ENCODE peak calls at places on chromosome 12, in seven cellular contexts. One of them, this sample, is unnamed.

GRCh38 chr12:112116232-112117060 is 7.9 kb upstream of the NAA25 start:
- DNase-seq in mesendoderm: peak; percentile 95
- DNase-seq in transverse colon: peak; percentile 41
- DNase-seq in NT2/D1: peak; percentile 85
- DNase-seq in Caco-2: peak; percentile 67
- DNase-seq in DND-41: peak; percentile 84
- DNase-seq in stomach: peak; percentile 69
- DNase-seq in this sample: peak; percentile 75

GRCh38 chr12:65881965-65882413 is 57.7 kb downstream of the HMGA2 start:
- DNase-seq in mesendoderm: no peak
- DNase-seq in transverse colon: peak; percentile 47
- DNase-seq in NT2/D1: no peak
- DNase-seq in Caco-2: no peak
- DNase-seq in DND-41: no peak
- DNase-seq in stomach: peak; percentile 75
- DNase-seq in this sample: peak; percentile 56

GRCh38 chr12:64744422-64745258 is 14.6 kb downstream of the GNS start:
- DNase-seq in mesendoderm: no peak
- DNase-seq in transverse colon: no peak
- DNase-seq in NT2/D1: no peak
- DNase-seq in Caco-2: peak; percentile 42
- DNase-seq in DND-41: no peak
- DNase-seq in stomach: no peak
- DNase-seq in this sample: peak; percentile 26

GRCh38 chr12:49808686-49809368 is 19.4 kb downstream of the NCKAP5L start:
- DNase-seq in mesendoderm: peak; percentile 69
- DNase-seq in transverse colon: no peak
- DNase-seq in NT2/D1: peak; percentile 42
- DNase-seq in Caco-2: no peak
- DNase-seq in DND-41: no peak
- DNase-seq in stomach: no peak
- DNase-seq in this sample: no peak

GRCh38 chr12:48903363-48903981 is 21.8 kb downstream of the FKBP11 start:
- DNase-seq in mesendoderm: no peak
- DNase-seq in transverse colon: no peak
- DNase-seq in NT2/D1: no peak
- DNase-seq in Caco-2: no peak
- DNase-seq in DND-41: no peak
- DNase-seq in stomach: no peak
- DNase-seq in this sample: no peak

GRCh38 chr12:101909646-101910045 is 32.3 kb downstream of the DRAM1 start:
- DNase-seq in mesendoderm: no peak
- DNase-seq in transverse colon: no peak
- DNase-seq in NT2/D1: no peak
- DNase-seq in Caco-2: no peak
- DNase-seq in DND-41: no peak
- DNase-seq in stomach: no peak
- DNase-seq in this sample: no peak

GRCh38 chr12:132588821-132589669 is 21.3 kb downstream of the LRCOL1 start:
- DNase-seq in mesendoderm: no peak
- DNase-seq in transverse colon: no peak
- DNase-seq in NT2/D1: no peak
- DNase-seq in Caco-2: no peak
- DNase-seq in DND-41: no peak
- DNase-seq in stomach: no peak
- DNase-seq in this sample: no peak

GRCh38 chr12:48004039-48004940 is at the start of gene COL2A1:
- DNase-seq in mesendoderm: peak; percentile 71
- DNase-seq in transverse colon: no peak
- DNase-seq in NT2/D1: no peak
- DNase-seq in Caco-2: peak; percentile 84
- DNase-seq in DND-41: no peak
- DNase-seq in stomach: no peak
- DNase-seq in this sample: peak; percentile 89

GRCh38 chr12:32558941-32559340 is 120.2 kb upstream of the DNM1L start:
- DNase-seq in mesendoderm: no peak
- DNase-seq in transverse colon: no peak
- DNase-seq in NT2/D1: no peak
- DNase-seq in Caco-2: no peak
- DNase-seq in DND-41: no peak
- DNase-seq in stomach: no peak
- DNase-seq in this sample: no peak

GRCh38 chr12:94362653-94363052 is 97.0 kb downstream of the CEP83 start:
- DNase-seq in mesendoderm: no peak
- DNase-seq in transverse colon: no peak
- DNase-seq in NT2/D1: no peak
- DNase-seq in Caco-2: no peak
- DNase-seq in DND-41: no peak
- DNase-seq in stomach: no peak
- DNase-seq in this sample: no peak

GRCh38 chr12:53561590-53561953 is 54.3 kb upstream of the NPFF start:
- DNase-seq in mesendoderm: no peak
- DNase-seq in transverse colon: no peak
- DNase-seq in NT2/D1: no peak
- DNase-seq in Caco-2: no peak
- DNase-seq in DND-41: no peak
- DNase-seq in stomach: no peak
- DNase-seq in this sample: no peak

GRCh38 chr12:109645708-109646107 is 67.9 kb upstream of the FAM222A start:
- DNase-seq in mesendoderm: no peak
- DNase-seq in transverse colon: no peak
- DNase-seq in NT2/D1: no peak
- DNase-seq in Caco-2: no peak
- DNase-seq in DND-41: no peak
- DNase-seq in stomach: no peak
- DNase-seq in this sample: no peak

GRCh38 chr12:119822046-119822445 is 55.1 kb downstream of the CIT start:
- DNase-seq in mesendoderm: no peak
- DNase-seq in transverse colon: no peak
- DNase-seq in NT2/D1: no peak
- DNase-seq in Caco-2: no peak
- DNase-seq in DND-41: no peak
- DNase-seq in stomach: no peak
- DNase-seq in this sample: no peak

GRCh38 chr12:93153321-93153720 is 224.2 kb upstream of the EEA1 start:
- DNase-seq in mesendoderm: no peak
- DNase-seq in transverse colon: no peak
- DNase-seq in NT2/D1: no peak
- DNase-seq in Caco-2: no peak
- DNase-seq in DND-41: no peak
- DNase-seq in stomach: no peak
- DNase-seq in this sample: no peak

GRCh38 chr12:3137268-3137761 is 60.1 kb downstream of the TSPAN9 start:
- DNase-seq in mesendoderm: peak; percentile 72
- DNase-seq in transverse colon: no peak
- DNase-seq in NT2/D1: peak; percentile 70
- DNase-seq in Caco-2: no peak
- DNase-seq in DND-41: no peak
- DNase-seq in stomach: no peak
- DNase-seq in this sample: no peak

GRCh38 chr12:64538146-64538545 is 72.1 kb upstream of the RASSF3 start:
- DNase-seq in mesendoderm: no peak
- DNase-seq in transverse colon: no peak
- DNase-seq in NT2/D1: no peak
- DNase-seq in Caco-2: no peak
- DNase-seq in DND-41: no peak
- DNase-seq in stomach: no peak
- DNase-seq in this sample: no peak

GRCh38 chr12:24911284-24911791 is 37.6 kb downstream of the BCAT1 start:
- DNase-seq in mesendoderm: peak; percentile 51
- DNase-seq in transverse colon: no peak
- DNase-seq in NT2/D1: no peak
- DNase-seq in Caco-2: peak; percentile 90
- DNase-seq in DND-41: no peak
- DNase-seq in stomach: no peak
- DNase-seq in this sample: no peak

GRCh38 chr12:106197906-106198623 is 49.8 kb downstream of the CKAP4 start:
- DNase-seq in mesendoderm: no peak
- DNase-seq in transverse colon: no peak
- DNase-seq in NT2/D1: no peak
- DNase-seq in Caco-2: no peak
- DNase-seq in DND-41: no peak
- DNase-seq in stomach: no peak
- DNase-seq in this sample: no peak
- H3K4me1 ChIP-seq in mesendoderm: no peaks in the 10 kb centered on the region
- H3K4me1 ChIP-seq in transverse colon: no peaks in the 10 kb centered on the region
- H3K4me1 ChIP-seq in NT2/D1: no peaks in the 10 kb centered on the region
- H3K4me1 ChIP-seq in Caco-2: no peaks in the 10 kb centered on the region
- H3K4me1 ChIP-seq in DND-41: no peaks in the 10 kb centered on the region
- H3K4me1 ChIP-seq in stomach: peaks cover 4% of the 10 kb centered on the region
- H3K4me1 ChIP-seq in this sample: no peaks in the 10 kb centered on the region

DNA sequence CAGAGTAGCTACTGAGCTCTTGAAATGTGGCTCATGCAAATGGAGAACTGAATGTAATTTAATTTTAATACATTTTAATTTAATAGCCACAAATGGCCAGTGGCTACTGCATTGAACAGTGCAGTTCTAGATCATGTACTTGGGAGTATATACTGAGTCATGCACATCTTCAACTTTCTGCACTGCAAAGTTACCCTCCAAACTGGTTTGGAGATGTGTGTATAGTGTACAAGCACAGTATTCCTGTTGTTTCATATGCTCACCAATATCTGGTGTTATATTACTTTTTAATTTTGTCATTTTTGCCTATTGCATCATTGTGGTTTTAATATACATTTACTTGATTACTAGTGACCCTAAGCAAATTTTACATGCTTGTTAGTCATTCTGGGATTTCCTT is 372.8 kb downstream of the NELL2 start:
- DNase-seq in mesendoderm: no peak
- DNase-seq in transverse colon: no peak
- DNase-seq in NT2/D1: no peak
- DNase-seq in Caco-2: no peak
- DNase-seq in DND-41: no peak
- DNase-seq in stomach: no peak
- DNase-seq in this sample: no peak
- H3K4me3 ChIP-seq in mesendoderm: no peak overlapping the region
- H3K4me3 ChIP-seq in transverse colon: no peak overlapping the region
- H3K4me3 ChIP-seq in NT2/D1: no peak overlapping the region
- H3K4me3 ChIP-seq in Caco-2: no peak overlapping the region
- H3K4me3 ChIP-seq in DND-41: no peak overlapping the region
- H3K4me3 ChIP-seq in stomach: no peak overlapping the region
- H3K4me3 ChIP-seq in this sample: no peak overlapping the region

DNA sequence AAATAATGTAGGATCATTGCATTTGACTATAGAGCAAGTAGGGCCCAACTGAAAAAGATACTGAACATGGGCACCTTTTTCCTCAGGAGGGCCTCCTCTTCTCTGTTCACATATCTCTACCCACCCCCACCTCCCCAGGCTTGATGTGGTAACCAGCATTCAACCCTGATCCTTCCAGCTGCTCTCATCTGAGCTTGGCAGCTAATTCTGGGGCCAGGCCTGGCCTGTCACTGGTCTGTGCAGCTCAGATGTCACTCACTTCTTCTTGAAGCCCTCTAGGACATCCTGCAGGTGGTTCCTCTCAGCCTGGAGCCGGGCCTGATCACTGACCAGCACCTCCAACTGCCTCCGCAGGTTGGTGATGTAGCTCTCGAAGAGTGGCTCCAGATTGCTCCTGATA is 2.1 kb downstream of the KRT84 start:
- DNase-seq in mesendoderm: no peak
- DNase-seq in transverse colon: no peak
- DNase-seq in NT2/D1: no peak
- DNase-seq in Caco-2: no peak
- DNase-seq in DND-41: no peak
- DNase-seq in stomach: no peak
- DNase-seq in this sample: no peak
- H3K27me3 ChIP-seq in mesendoderm: no peaks in the 10 kb centered on the region
- H3K27me3 ChIP-seq in transverse colon: no peaks in the 10 kb centered on the region
- H3K27me3 ChIP-seq in NT2/D1: no peaks in the 10 kb centered on the region
- H3K27me3 ChIP-seq in Caco-2: no peaks in the 10 kb centered on the region
- H3K27me3 ChIP-seq in DND-41: peaks cover 32% of the 10 kb centered on the region
- H3K27me3 ChIP-seq in stomach: no peaks in the 10 kb centered on the region
- H3K27me3 ChIP-seq in this sample: peaks cover 19% of the 10 kb centered on the region

GRCh38 chr12:27576667-27577347 is 52.8 kb downstream of the PPFIBP1 start:
- DNase-seq in mesendoderm: no peak
- DNase-seq in transverse colon: no peak
- DNase-seq in NT2/D1: no peak
- DNase-seq in Caco-2: no peak
- DNase-seq in DND-41: no peak
- DNase-seq in stomach: no peak
- DNase-seq in this sample: no peak

GRCh38 chr12:27580561-27581330 is 56.7 kb downstream of the PPFIBP1 start:
- DNase-seq in mesendoderm: no peak
- DNase-seq in transverse colon: no peak
- DNase-seq in NT2/D1: no peak
- DNase-seq in Caco-2: no peak
- DNase-seq in DND-41: no peak
- DNase-seq in stomach: no peak
- DNase-seq in this sample: no peak

GRCh38 chr12:27575780-27576154 is 51.8 kb downstream of the PPFIBP1 start:
- DNase-seq in mesendoderm: no peak
- DNase-seq in transverse colon: no peak
- DNase-seq in NT2/D1: no peak
- DNase-seq in Caco-2: no peak
- DNase-seq in DND-41: no peak
- DNase-seq in stomach: no peak
- DNase-seq in this sample: no peak

GRCh38 chr12:27577688-27578087 is 53.7 kb downstream of the PPFIBP1 start:
- DNase-seq in mesendoderm: no peak
- DNase-seq in transverse colon: no peak
- DNase-seq in NT2/D1: no peak
- DNase-seq in Caco-2: no peak
- DNase-seq in DND-41: no peak
- DNase-seq in stomach: no peak
- DNase-seq in this sample: no peak

DNA sequence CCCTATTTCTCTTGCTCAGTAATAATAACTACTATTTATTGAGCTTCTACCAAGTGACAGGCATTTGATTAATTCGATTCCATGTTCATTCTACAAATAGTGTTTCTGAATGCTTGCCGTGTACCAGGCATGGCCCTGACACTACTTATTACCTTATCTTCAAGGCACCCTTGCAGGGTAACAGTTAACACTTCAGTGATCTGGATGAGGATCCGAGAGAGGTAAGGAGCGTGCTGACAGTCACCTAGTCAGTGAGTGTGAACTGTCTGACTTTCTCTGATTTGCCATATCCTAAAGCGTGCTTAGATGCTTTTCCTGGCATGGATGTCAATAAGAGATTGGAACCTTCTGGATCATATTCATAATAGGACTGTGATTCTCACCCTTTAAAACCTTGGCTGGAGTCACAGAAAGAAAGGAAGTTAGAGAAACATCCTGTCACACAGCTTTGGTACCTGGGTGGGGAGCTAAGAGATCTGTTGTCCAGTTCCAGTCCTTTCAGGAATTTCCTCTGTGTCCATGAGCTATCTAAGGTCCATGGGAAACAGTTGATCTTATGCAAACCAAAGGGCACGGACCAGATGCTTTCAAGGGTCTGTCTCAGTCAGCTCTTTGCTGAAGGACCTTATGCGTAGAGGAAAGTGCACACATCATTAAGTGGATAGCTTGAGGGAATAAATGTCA is 54.8 kb downstream of the PPFIBP1 start:
- DNase-seq in mesendoderm: no peak
- DNase-seq in transverse colon: no peak
- DNase-seq in NT2/D1: no peak
- DNase-seq in Caco-2: no peak
- DNase-seq in DND-41: no peak
- DNase-seq in stomach: no peak
- DNase-seq in this sample: no peak
- H3K4me1 ChIP-seq in mesendoderm: peaks cover 4% of the 10 kb centered on the region
- H3K4me1 ChIP-seq in transverse colon: peaks cover 2% of the 10 kb centered on the region
- H3K4me1 ChIP-seq in NT2/D1: no peaks in the 10 kb centered on the region
- H3K4me1 ChIP-seq in Caco-2: no peaks in the 10 kb centered on the region
- H3K4me1 ChIP-seq in DND-41: peaks cover 5% of the 10 kb centered on the region
- H3K4me1 ChIP-seq in stomach: peaks cover 7% of the 10 kb centered on the region
- H3K4me1 ChIP-seq in this sample: peaks cover 10% of the 10 kb centered on the region

This sample was measured in HAP-1.